ENCODE peak calls at places on chromosomes 2 and 18, in four cellular contexts. D is iPS DF 6.9; Z is NCI-H1694 treated with DMSO at 0.1 percent for 48 hours; R is stimulated activated CD4-positive, alpha-beta T cell treated with anti-CD3 and anti-CD28 coated beads, Interleukin-1b, Interleukin-23, amount 100 ng/mL, for 24 hours. W is an unnamed sample.

GRCh38 chr18:36025025-36025424 is 42.3 kb downstream of the RPRD1A start:
- DNase-seq in Z (no peak), D (no peak), R (no peak), W (no peak)

GRCh38 chr2:149817206-149817605 is 229.6 kb upstream of the MMADHC start:
- DNase-seq in R (no peak), D (no peak), Z (no peak), W (no peak)

GRCh38 chr2:70708376-70709199 is 59.4 kb downstream of the ADD2 start:
- DNase-seq in R (no peak), Z (no peak), D (no peak), W (peak; percentile 33)

GRCh38 chr2:102637358-102637757 is 18.0 kb downstream of the SLC9A2 start:
- DNase-seq in D (no peak), R (no peak), Z (no peak), W (no peak)

GRCh38 chr2:102001767-102002142 is 10.0 kb downstream of the IL1R2 start:
- DNase-seq in R (no peak), Z (no peak), D (no peak), W (no peak)

GRCh38 chr2:215454519-215454918 is 18.7 kb upstream of the FN1 start:
- DNase-seq in R (no peak), D (no peak), Z (peak; percentile 63), W (peak; percentile 35)

GRCh38 chr2:133598769-133599168 is 30.5 kb upstream of the NCKAP5 start:
- DNase-seq in Z (no peak), D (no peak), R (no peak), W (no peak)

GRCh38 chr2:179437430-179437829 is 172.8 kb upstream of the SESTD1 start:
- DNase-seq in R (no peak), D (no peak), Z (no peak), W (no peak)

GRCh38 chr2:192194866-192195547 is at the start of gene TMEFF2:
- DNase-seq in Z (peak; percentile 93), D (peak; percentile 81), R (peak; percentile 18), W (peak; percentile 44)

GRCh38 chr2:120338015-120338414 is 7.9 kb upstream of the INHBB start:
- DNase-seq in R (no peak), D (no peak), Z (no peak), W (no peak)

GRCh38 chr18:43661570-43661969 is 384.3 kb upstream of the SYT4 start:
- DNase-seq in D (peak; percentile 54), R (no peak), Z (no peak), W (peak; percentile 58)

GRCh38 chr2:182717451-182718215 is 1.6 kb downstream of the DNAJC10 start:
- DNase-seq in Z (no peak), D (no peak), R (no peak), W (peak; percentile 54)

GRCh38 chr2:121917143-121917542 is 161.7 kb downstream of the TSN start:
- DNase-seq in Z (no peak), R (no peak), D (no peak), W (no peak)

GRCh38 chr2:58606799-58607198 is 365.7 kb upstream of the FANCL start:
- DNase-seq in Z (no peak), D (no peak), R (no peak), W (no peak)

GRCh38 chr2:109322111-109322510 is 193.1 kb downstream of the SH3RF3 start:
- DNase-seq in D (no peak), R (no peak), Z (peak; percentile 56), W (no peak)

GRCh38 chr2:39099311-39099710 is 21.5 kb downstream of the SOS1 start:
- DNase-seq in Z (no peak), D (no peak), R (no peak), W (no peak)

GRCh38 chr2:172864182-172864581 is 128.5 kb downstream of the RAPGEF4 start:
- DNase-seq in R (no peak), D (peak; percentile 55), Z (peak; percentile 6), W (peak; percentile 68)

GRCh38 chr18:54229660-54230059 is 5.2 kb upstream of the MBD2 start:
- DNase-seq in D (no peak), R (no peak), Z (no peak), W (peak; percentile 46)

GRCh38 chr2:215410932-215411285 is 25.0 kb downstream of the FN1 start:
- DNase-seq in D (no peak), Z (no peak), R (no peak), W (no peak)

GRCh38 chr2:49270091-49270490 is 115.8 kb upstream of the FSHR start:
- DNase-seq in D (no peak), Z (no peak), R (no peak), W (no peak)

GRCh38 chr2:144434865-144435264 is 85.1 kb downstream of the ZEB2 start:
- DNase-seq in Z (no peak), R (no peak), D (no peak), W (no peak)

GRCh38 chr2:33375054-33375453 is 101.4 kb upstream of the RASGRP3 start:
- DNase-seq in R (no peak), D (no peak), Z (no peak), W (no peak)

GRCh38 chr2:232666051-232666805 is 30.9 kb upstream of the GIGYF2 start:
- DNase-seq in Z (no peak), R (no peak), D (no peak), W (no peak)

GRCh38 chr2:122019729-122020128 is 264.3 kb downstream of the TSN start:
- DNase-seq in R (no peak), D (no peak), Z (peak; percentile 18), W (no peak)

GRCh38 chr18:61735564-61736102 is 157.2 kb downstream of the RNF152 start:
- DNase-seq in Z (no peak), D (no peak), R (no peak), W (no peak)

W was measured in GM12865.